ENCODE peak calls at places on chromosomes 12 and 14, in six cellular contexts. U is NCI-H748 treated with DMSO at 0.1 percent for 48 hours; W is NCI-H774; N is GM10248; K is GF-D8; G is activated CD8-positive, alpha-beta memory T cell treated with anti-CD3 and anti-CD28 coated beads for 1 hour. Q is an unnamed sample.

GRCh38 chr12:96093543-96094196 is 58.3 kb upstream of the LTA4H start:
- DNase-seq in U (peak; percentile 76), W (peak; percentile 42), N (no peak), K (no peak), G (no peak), Q (no peak)

GRCh38 chr12:4041191-4041885 is 168.1 kb upstream of the PARP11 start:
- DNase-seq in U (no peak), W (no peak), N (no peak), K (no peak), G (no peak), Q (no peak)

GRCh38 chr14:74550071-74550470 is 56.5 kb downstream of the ISCA2 start:
- DNase-seq in U (no peak), W (no peak), N (no peak), K (no peak), G (no peak), Q (no peak)

GRCh38 chr14:90428676-90429075 is 31.8 kb downstream of the CALM1 start:
- DNase-seq in U (no peak), W (no peak), N (no peak), K (no peak), G (no peak), Q (peak; percentile 8)

GRCh38 chr12:103647267-103647666 is 60.2 kb downstream of the STAB2 start:
- DNase-seq in U (no peak), W (no peak), N (no peak), K (no peak), G (no peak), Q (no peak)

GRCh38 chr14:75340921-75341320 is 62.3 kb downstream of the FOS start:
- DNase-seq in U (no peak), W (no peak), N (no peak), K (peak; percentile 83), G (no peak), Q (peak; percentile 77)

GRCh38 chr12:122874081-122874480 is 21.8 kb downstream of the VPS37B start:
- DNase-seq in U (no peak), W (no peak), N (no peak), K (no peak), G (no peak), Q (no peak)

GRCh38 chr12:70617450-70617849 is 19.8 kb downstream of the PTPRB start:
- DNase-seq in U (no peak), W (no peak), N (no peak), K (no peak), G (no peak), Q (no peak)

GRCh38 chr14:91315844-91316267 is 71.4 kb upstream of the GPR68 start:
- DNase-seq in U (no peak), W (no peak), N (peak; percentile 85), K (peak; percentile 11), G (peak; percentile 63), Q (peak; percentile 68)

GRCh38 chr12:22981711-22982110 is 356.7 kb downstream of the ETNK1 start:
- DNase-seq in U (no peak), W (no peak), N (no peak), K (no peak), G (no peak), Q (no peak)

GRCh38 chr12:108858399-108859074 is 1.2 kb upstream of the SSH1 start:
- DNase-seq in U (no peak), W (no peak), N (no peak), K (no peak), G (no peak), Q (no peak)

GRCh38 chr12:111274820-111275219 is 94.1 kb downstream of the PHETA1 start:
- DNase-seq in U (no peak), W (no peak), N (no peak), K (no peak), G (no peak), Q (peak; percentile 6)

GRCh38 chr12:94250130-94250529 is 101.8 kb downstream of the PLXNC1 start:
- DNase-seq in U (no peak), W (no peak), N (no peak), K (no peak), G (no peak), Q (no peak)

GRCh38 chr12:4849024-4849594 is 60.6 kb upstream of the KCNA1 start:
- DNase-seq in U (no peak), W (peak; percentile 37), N (peak; percentile 54), K (no peak), G (no peak), Q (peak; percentile 8)

GRCh38 chr12:94458882-94459772 is 540 bp downstream of the CEP83 start:
- DNase-seq in U (peak; percentile 28), W (no peak), N (peak; percentile 17), K (peak; percentile 31), G (peak; percentile 1), Q (peak; percentile 60)

GRCh38 chr12:7108042-7108927 is 729 bp downstream of the C1RL start:
- DNase-seq in U (peak; percentile 20), W (peak; percentile 70), N (peak; percentile 92), K (peak; percentile 86), G (no peak), Q (peak; percentile 69)

GRCh38 chr12:14540801-14541462 is 26.8 kb downstream of the PLBD1 start:
- DNase-seq in U (no peak), W (no peak), N (no peak), K (no peak), G (no peak), Q (no peak)

GRCh38 chr14:58638231-58639205 is 756 bp downstream of the DACT1 start:
- DNase-seq in U (no peak), W (no peak), N (peak; percentile 39), K (no peak), G (no peak), Q (no peak)

GRCh38 chr14:65229431-65230286 is 127.3 kb upstream of the MAX start:
- DNase-seq in U (peak; percentile 91), W (no peak), N (peak; percentile 41), K (no peak), G (no peak), Q (no peak)

GRCh38 chr12:116277393-116278258 is at the start of gene MED13L:
- DNase-seq in U (peak; percentile 62), W (peak; percentile 92), N (peak; percentile 97), K (peak; percentile 58), G (peak; percentile 68), Q (peak; percentile 82)

GRCh38 chr12:109304485-109304884 is 4.6 kb downstream of the FOXN4 start:
- DNase-seq in U (no peak), W (no peak), N (peak; percentile 10), K (no peak), G (no peak), Q (no peak)

GRCh38 chr12:33795536-33795935 is 226.8 kb upstream of the ALG10 start:
- DNase-seq in U (no peak), W (no peak), N (no peak), K (no peak), G (no peak), Q (no peak)

GRCh38 chr12:125922328-125922727 is 857.1 kb downstream of the AACS start:
- DNase-seq in U (no peak), W (no peak), N (no peak), K (no peak), G (no peak), Q (no peak)

GRCh38 chr14:94601961-94602391 is 10.2 kb upstream of the SERPINA3 start:
- DNase-seq in U (no peak), W (no peak), N (no peak), K (no peak), G (no peak), Q (no peak)

GRCh38 chr12:28145211-28145610 is 45.0 kb upstream of the CCDC91 start:
- DNase-seq in U (no peak), W (no peak), N (no peak), K (no peak), G (no peak), Q (no peak)

GRCh38 chr14:104364830-104365229 is 214.7 kb upstream of the C14orf180 start:
- DNase-seq in U (no peak), W (no peak), N (no peak), K (no peak), G (no peak), Q (no peak)

GRCh38 chr12:124531281-124531745 is 36.1 kb downstream of the NCOR2 start:
- DNase-seq in U (no peak), W (no peak), N (no peak), K (no peak), G (no peak), Q (no peak)

GRCh38 chr12:31599053-31599452 is 8.1 kb upstream of the DENND5B start:
- DNase-seq in U (no peak), W (no peak), N (peak; percentile 54), K (no peak), G (no peak), Q (no peak)

GRCh38 chr14:58751788-58752187 is 114.0 kb downstream of the DACT1 start:
- DNase-seq in U (no peak), W (no peak), N (no peak), K (no peak), G (no peak), Q (no peak)

GRCh38 chr14:59325906-59326305 is 137.4 kb downstream of the DAAM1 start:
- DNase-seq in U (no peak), W (no peak), N (no peak), K (no peak), G (no peak), Q (no peak)

GRCh38 chr12:51886021-51886710 is 1.7 kb upstream of the ANKRD33 start:
- DNase-seq in U (no peak), W (no peak), N (no peak), K (peak; percentile 70), G (no peak), Q (peak; percentile 95)

GRCh38 chr12:132476038-132476414 is 13.9 kb upstream of the FBRSL1 start:
- DNase-seq in U (no peak), W (no peak), N (no peak), K (no peak), G (no peak), Q (no peak)

GRCh38 chr12:47818382-47818700 is 1.4 kb downstream of the HDAC7 start:
- DNase-seq in U (no peak), W (no peak), N (no peak), K (no peak), G (no peak), Q (no peak)

GRCh38 chr12:22039361-22039760 is 6.7 kb upstream of the CMAS start:
- DNase-seq in U (no peak), W (no peak), N (no peak), K (no peak), G (no peak), Q (no peak)

GRCh38 chr12:107513184-107513583 is 172.4 kb upstream of the PWP1 start:
- DNase-seq in U (no peak), W (no peak), N (no peak), K (no peak), G (no peak), Q (peak; percentile 26)